ENCODE peak calls at places on chromosomes 3 and 15, in nine cellular contexts. M, I, E, G, C, Q, B, R and D are unnamed samples.

GRCh38 chr3:186241910-186242821 is 119.9 kb downstream of the DGKG start:
- DNase-seq in C (peak; percentile 84), Q (peak; percentile 45), I (peak; percentile 23), E (peak; percentile 82), M (no peak), G (peak; percentile 78), R (peak; percentile 58), B (no peak), D (peak; percentile 70)

GRCh38 chr3:16512435-16513140 is 911 bp downstream of the RFTN1 start:
- DNase-seq in I (no peak), R (peak; percentile 30), G (peak; percentile 43), E (peak; percentile 74), B (no peak), M (no peak), C (peak; percentile 81), Q (peak; percentile 28), D (peak; percentile 89)

GRCh38 chr15:81749667-81750360 is 296.0 kb downstream of the MEX3B start:
- DNase-seq in B (no peak), E (no peak), C (no peak), Q (no peak), I (no peak), G (no peak), M (no peak), R (no peak), D (no peak)

GRCh38 chr15:77507151-77507847 is 86.6 kb downstream of the HMG20A start:
- DNase-seq in Q (no peak), G (no peak), C (peak; percentile 79), I (no peak), R (peak; percentile 52), M (no peak), B (no peak), E (peak; percentile 83), D (no peak)

GRCh38 chr3:62145086-62145757 is 228.1 kb downstream of the FEZF2 start:
- DNase-seq in B (no peak), I (no peak), Q (no peak), R (no peak), E (no peak), C (no peak), M (no peak), G (no peak), D (no peak)

GRCh38 chr3:194384156-194384555 is 14.6 kb upstream of the LRRC15 start:
- DNase-seq in I (no peak), M (no peak), E (peak; percentile 6), Q (no peak), G (no peak), C (no peak), R (peak; percentile 4), B (no peak), D (no peak)

GRCh38 chr3:112813723-112814171 is 32.9 kb downstream of the CD200R1L start:
- DNase-seq in G (peak; percentile 93), C (peak; percentile 43), B (no peak), I (no peak), Q (no peak), M (no peak), R (peak; percentile 39), E (no peak), D (no peak)

GRCh38 chr3:192130534-192131132 is 596.7 kb downstream of the FGF12 start:
- DNase-seq in M (no peak), B (no peak), I (peak; percentile 42), E (peak; percentile 28), Q (no peak), G (peak; percentile 3), C (peak; percentile 41), R (peak; percentile 22), D (no peak)

GRCh38 chr15:74847462-74847861 is 4.5 kb upstream of the ULK3 start:
- DNase-seq in R (no peak), Q (no peak), I (no peak), B (no peak), M (no peak), C (peak; percentile 77), E (peak; percentile 75), G (no peak), D (no peak)

GRCh38 chr3:126344380-126345041 is 12.7 kb downstream of the KLF15 start:
- DNase-seq in E (no peak), M (no peak), C (no peak), Q (no peak), B (no peak), I (no peak), G (no peak), R (no peak), D (no peak)

GRCh38 chr15:51970981-51971352 is 611 bp downstream of the LEO1 start:
- DNase-seq in I (no peak), B (no peak), M (no peak), E (no peak), C (no peak), G (no peak), R (no peak), Q (no peak), D (no peak)

GRCh38 chr3:166560253-166560652 is 723.0 kb upstream of the BCHE start:
- DNase-seq in C (no peak), B (no peak), M (no peak), Q (no peak), E (no peak), I (no peak), G (no peak), R (no peak), D (no peak)

GRCh38 chr15:68389936-68390790 is 41.8 kb downstream of the ITGA11 start:
- DNase-seq in Q (no peak), E (no peak), C (peak; percentile 16), M (no peak), B (no peak), R (no peak), I (no peak), G (peak; percentile 77), D (no peak)

GRCh38 chr3:133535971-133536634 is 37.4 kb upstream of the CDV3 start:
- DNase-seq in M (no peak), E (no peak), B (peak; percentile 63), R (peak; percentile 51), Q (no peak), C (no peak), G (peak; percentile 96), I (no peak), D (no peak)

GRCh38 chr15:71559098-71559497 is 251.3 kb upstream of the NR2E3 start:
- DNase-seq in I (no peak), B (no peak), G (peak; percentile 92), Q (no peak), R (no peak), M (no peak), C (no peak), E (no peak), D (no peak)

GRCh38 chr3:193680220-193680619 is 87.2 kb downstream of the OPA1 start:
- DNase-seq in M (no peak), B (no peak), E (no peak), I (peak; percentile 5), Q (no peak), C (no peak), G (peak; percentile 59), R (no peak), D (no peak)

GRCh38 chr3:139430467-139430866 is 41.0 kb upstream of the COPB2 start:
- DNase-seq in I (no peak), C (no peak), B (no peak), E (no peak), Q (no peak), R (no peak), G (no peak), M (no peak), D (no peak)

GRCh38 chr3:5282703-5283102 is 95.2 kb downstream of the EDEM1 start:
- DNase-seq in Q (no peak), B (no peak), C (no peak), G (no peak), E (no peak), I (no peak), M (no peak), R (no peak), D (no peak)

GRCh38 chr15:86300371-86301106 is 220.9 kb downstream of the AGBL1 start:
- DNase-seq in C (no peak), R (no peak), G (no peak), B (no peak), I (no peak), E (no peak), M (no peak), Q (no peak), D (no peak)

GRCh38 chr3:84904819-84905555 is 53.8 kb upstream of the CADM2 start:
- DNase-seq in I (no peak), C (no peak), M (no peak), R (no peak), E (no peak), B (no peak), G (no peak), Q (no peak), D (no peak)

GRCh38 chr3:170355738-170356595 is 1.5 kb upstream of the SKIL start:
- DNase-seq in G (peak; percentile 77), R (peak; percentile 48), I (peak; percentile 8), B (no peak), C (peak; percentile 70), Q (no peak), E (peak; percentile 48), M (no peak), D (no peak)

GRCh38 chr15:57769266-57769665 is 62.8 kb downstream of the POLR2M start:
- DNase-seq in M (no peak), C (peak; percentile 89), B (peak; percentile 81), G (peak; percentile 36), I (no peak), Q (no peak), E (peak; percentile 87), R (no peak), D (no peak)

GRCh38 chr3:43413676-43414368 is 127.5 kb downstream of the SNRK start:
- DNase-seq in I (no peak), E (no peak), R (no peak), B (no peak), M (no peak), Q (no peak), C (no peak), G (no peak), D (no peak)

GRCh38 chr15:43465105-43465504 is 27.9 kb downstream of the TP53BP1 start:
- DNase-seq in R (no peak), B (peak; percentile 71), E (no peak), C (no peak), M (no peak), Q (no peak), I (no peak), G (peak; percentile 84), D (no peak)